ENCODE peak calls at places on chromosome 3, in nine cellular contexts. U is OCI-LY7; H is tibial nerve; Y is heart left ventricle; B is CD4-positive, alpha-beta T cell; A is tibial artery; W is CD4-positive, alpha-beta memory T cell; G is dorsolateral prefrontal cortex; E is A549. C is an unnamed sample.

GRCh38 chr3:150495563-150496168 is 50.6 kb downstream of the SERP1 start:
- DNase-seq in G (no peak), E (peak; percentile 39), A (no peak), Y (no peak), B (no peak), U (peak; percentile 58), H (no peak), W (peak; percentile 46), C (peak; percentile 43)

GRCh38 chr3:36488077-36488789 is 107.9 kb downstream of the STAC start:
- DNase-seq in Y (no peak), G (no peak), U (no peak), E (no peak), A (no peak), W (no peak), H (no peak), B (no peak), C (no peak)

GRCh38 chr3:179706233-179706632 is 53.4 kb downstream of the USP13 start:
- DNase-seq in G (no peak), A (no peak), Y (no peak), B (no peak), E (no peak), U (no peak), H (no peak), W (no peak), C (no peak)

GRCh38 chr3:147540921-147541320 is 131.8 kb downstream of the ZIC1 start:
- DNase-seq in H (no peak), B (no peak), W (no peak), A (no peak), E (no peak), G (no peak), U (no peak), Y (no peak), C (no peak)

GRCh38 chr3:194633349-194634004 is at the start of gene TMEM44:
- DNase-seq in U (peak; percentile 82), E (peak; percentile 74), W (peak; percentile 45), A (peak; percentile 76), H (no peak), Y (peak; percentile 82), B (peak; percentile 25), G (peak; percentile 33), C (peak; percentile 60)

GRCh38 chr3:13161021-13161759 is 88.0 kb upstream of the IQSEC1 start:
- DNase-seq in W (no peak), H (no peak), G (no peak), B (no peak), E (no peak), Y (no peak), U (no peak), A (peak; percentile 48), C (peak; percentile 3)

GRCh38 chr3:59660376-59660775 is 610.6 kb upstream of the CFAP20DC start:
- DNase-seq in E (no peak), U (no peak), G (no peak), B (no peak), A (no peak), Y (no peak), W (no peak), H (no peak), C (no peak)

GRCh38 chr3:69255928-69256327 is 130.0 kb downstream of the FRMD4B start:
- DNase-seq in G (no peak), W (no peak), U (no peak), H (no peak), A (no peak), E (no peak), B (no peak), Y (no peak), C (no peak)

GRCh38 chr3:99920530-99921376 is 103.1 kb downstream of the CMSS1 start:
- DNase-seq in H (peak; percentile 75), U (peak; percentile 3), E (no peak), Y (peak; percentile 82), B (no peak), W (no peak), A (peak; percentile 87), G (peak; percentile 9), C (no peak)

GRCh38 chr3:132245547-132245946 is 71.7 kb upstream of the ACP3 start:
- DNase-seq in H (no peak), U (no peak), B (no peak), W (no peak), G (no peak), Y (no peak), E (no peak), A (no peak), C (no peak)

GRCh38 chr3:28226020-28226419 is 15.4 kb upstream of the CMC1 start:
- DNase-seq in H (no peak), G (no peak), U (no peak), W (no peak), E (no peak), Y (no peak), B (no peak), A (no peak), C (no peak)

GRCh38 chr3:183809209-183809608 is 16.2 kb downstream of the MAP6D1 start:
- DNase-seq in E (no peak), G (no peak), H (no peak), A (no peak), Y (no peak), U (no peak), W (no peak), B (no peak), C (no peak)

GRCh38 chr3:119223511-119223910 is 17.2 kb downstream of the B4GALT4 start:
- DNase-seq in Y (no peak), B (no peak), A (no peak), G (no peak), H (no peak), U (no peak), E (no peak), W (no peak), C (no peak)

GRCh38 chr3:39101022-39101689 is 6.3 kb downstream of the GORASP1 start:
- DNase-seq in Y (no peak), A (no peak), G (no peak), U (peak; percentile 71), E (peak; percentile 94), W (peak; percentile 50), H (no peak), B (peak; percentile 33), C (no peak)

GRCh38 chr3:117997201-117998049 is 1037.2 kb downstream of the IGSF11 start:
- DNase-seq in H (peak; percentile 64), A (peak; percentile 80), U (peak; percentile 80), W (peak; percentile 13), E (peak; percentile 31), B (peak; percentile 8), Y (peak; percentile 51), G (peak; percentile 77), C (peak; percentile 59)

GRCh38 chr3:59192473-59192872 is 142.6 kb upstream of the CFAP20DC start:
- DNase-seq in H (no peak), G (no peak), U (no peak), E (no peak), A (no peak), Y (no peak), B (no peak), W (no peak), C (peak; percentile 0)

GRCh38 chr3:14440531-14441239 is 38.3 kb downstream of the SLC6A6 start:
- DNase-seq in U (no peak), B (no peak), W (no peak), A (no peak), Y (no peak), G (peak; percentile 53), H (no peak), E (no peak), C (no peak)

GRCh38 chr3:25001041-25001591 is 426.9 kb upstream of the RARB start:
- DNase-seq in W (no peak), U (no peak), Y (no peak), E (no peak), B (no peak), G (no peak), A (no peak), H (no peak), C (no peak)

GRCh38 chr3:144643778-144644191 is 672.2 kb downstream of the DIPK2A start:
- DNase-seq in W (no peak), G (peak; percentile 15), A (no peak), U (no peak), E (no peak), B (no peak), Y (no peak), H (no peak), C (peak; percentile 72)

GRCh38 chr3:184633185-184633584 is 71.6 kb downstream of the EPHB3 start:
- DNase-seq in H (no peak), Y (no peak), W (no peak), A (no peak), G (no peak), E (no peak), B (no peak), U (no peak), C (no peak)

GRCh38 chr3:153070153-153070868 is 91.7 kb upstream of the RAP2B start:
- DNase-seq in Y (no peak), U (no peak), G (no peak), W (no peak), A (no peak), E (peak; percentile 25), B (no peak), H (no peak), C (peak; percentile 51)

GRCh38 chr3:59659755-59660154 is 609.9 kb upstream of the CFAP20DC start:
- DNase-seq in W (no peak), Y (no peak), U (no peak), A (no peak), B (no peak), H (no peak), G (no peak), E (no peak), C (no peak)

GRCh38 chr3:141507392-141508066 is 20.7 kb downstream of the RASA2 start:
- DNase-seq in B (no peak), G (no peak), H (no peak), W (no peak), U (no peak), Y (no peak), A (no peak), E (no peak), C (no peak)

GRCh38 chr3:78919021-78919755 is 848.6 kb downstream of the ROBO1 start:
- DNase-seq in Y (no peak), A (no peak), H (no peak), U (no peak), G (no peak), B (no peak), W (no peak), E (peak; percentile 17), C (peak; percentile 91)
- H3K27ac ChIP-seq in Y (no peak overlapping the region), A (no peak overlapping the region), H (no peak overlapping the region), U (no peak overlapping the region), G (no peak overlapping the region), B (no peak overlapping the region), W (no peak overlapping the region), E (peak overlapping the region; percentile 62), C (peak overlapping the region; percentile 73)

GRCh38 chr3:33447958-33448357 is 7.8 kb upstream of the UBP1 start:
- DNase-seq in A (no peak), H (no peak), E (no peak), B (no peak), Y (no peak), G (no peak), W (no peak), U (no peak), C (no peak)
- H3K27ac ChIP-seq in A (no peak overlapping the region), H (no peak overlapping the region), E (no peak overlapping the region), B (no peak overlapping the region), Y (no peak overlapping the region), G (no peak overlapping the region), W (no peak overlapping the region), U (no peak overlapping the region), C (no peak overlapping the region)

GRCh38 chr3:26652157-26652556 is 29.6 kb downstream of the LRRC3B start:
- DNase-seq in E (no peak), G (peak; percentile 45), U (no peak), A (no peak), Y (peak; percentile 41), H (no peak), W (no peak), B (no peak), C (no peak)
- H3K27ac ChIP-seq in E (no peak overlapping the region), G (no peak overlapping the region), U (no peak overlapping the region), A (no peak overlapping the region), Y (no peak overlapping the region), H (no peak overlapping the region), W (no peak overlapping the region), B (no peak overlapping the region), C (no peak overlapping the region)

GRCh38 chr3:50612973-50613851 is 1.6 kb upstream of the CISH start:
- DNase-seq in Y (no peak), U (no peak), H (no peak), B (no peak), A (no peak), W (no peak), E (no peak), G (no peak), C (no peak)
- H3K27ac ChIP-seq in Y (peak overlapping the region; percentile 86), U (no peak overlapping the region), H (peak overlapping the region; percentile 44), B (peak overlapping the region; percentile 89), A (no peak overlapping the region), W (peak overlapping the region; percentile 81), E (no peak overlapping the region), G (no peak overlapping the region), C (no peak overlapping the region)

C was measured in brain microvascular endothelial cell.